ENCODE peak calls at places on chromosomes 7 and 10, in four cellular contexts. E is prostate gland, H is fibroblast of lung, J is right lobe of liver. U is an unnamed sample.
A peak's percentile ranks its signal among the peaks of the same experiment; 100 is the strongest.

GRCh38 chr10:101607124-101607523 is 19.0 kb downstream of the DPCD start:
- DNase-seq in H (no peak), J (no peak), E (no peak), U (no peak)

GRCh38 chr10:68153473-68154210 is 44.4 kb downstream of the MYPN start:
- DNase-seq in E (no peak), H (peak; percentile 98), J (no peak), U (peak; percentile 92)

GRCh38 chr10:106563384-106563783 is 601.1 kb downstream of the SORCS1 start:
- DNase-seq in E (no peak), H (no peak), J (no peak), U (no peak)

GRCh38 chr7:90777075-90777864 is 181.1 kb downstream of the CDK14 start:
- DNase-seq in E (no peak), H (no peak), J (no peak), U (no peak)

GRCh38 chr10:119377431-119377830 is 165.1 kb downstream of the RGS10 start:
- DNase-seq in J (no peak), H (no peak), E (no peak), U (peak; percentile 28)

GRCh38 chr10:125159932-125160855 is at the start of gene CTBP2:
- DNase-seq in H (peak; percentile 54), J (peak; percentile 61), E (peak; percentile 61), U (peak; percentile 66)

GRCh38 chr10:100632027-100632426 is 96.3 kb downstream of the HIF1AN start:
- DNase-seq in H (no peak), J (no peak), E (no peak), U (no peak)

GRCh38 chr7:70647801-70648491 is 484.0 kb upstream of the GALNT17 start:
- DNase-seq in J (no peak), H (peak; percentile 79), E (no peak), U (no peak)

GRCh38 chr7:16695621-16696237 is 49.7 kb downstream of the BZW2 start:
- DNase-seq in E (peak; percentile 51), H (peak; percentile 68), J (no peak), U (peak; percentile 78)

GRCh38 chr10:24894309-24894708 is 58.1 kb downstream of the PRTFDC1 start:
- DNase-seq in H (peak; percentile 96), E (no peak), J (no peak), U (peak; percentile 89)

GRCh38 chr7:150444674-150445365 is 5.6 kb upstream of the GIMAP8 start:
- DNase-seq in J (no peak), E (no peak), H (no peak), U (no peak)

GRCh38 chr10:109967739-109968088 is 40.1 kb upstream of the ADD3 start:
- DNase-seq in E (no peak), H (no peak), J (no peak), U (no peak)

GRCh38 chr10:47401210-47401609 is 17.1 kb upstream of the ZNF488 start:
- DNase-seq in J (no peak), H (no peak), E (no peak), U (no peak)

GRCh38 chr7:80858141-80858903 is 60.5 kb downstream of the SEMA3C start:
- DNase-seq in H (peak; percentile 55), J (no peak), E (no peak), U (peak; percentile 17)

GRCh38 chr10:64977912-64978311 is 1456.7 kb downstream of the REEP3 start:
- DNase-seq in E (no peak), J (no peak), H (no peak), U (peak; percentile 3)

DNA sequence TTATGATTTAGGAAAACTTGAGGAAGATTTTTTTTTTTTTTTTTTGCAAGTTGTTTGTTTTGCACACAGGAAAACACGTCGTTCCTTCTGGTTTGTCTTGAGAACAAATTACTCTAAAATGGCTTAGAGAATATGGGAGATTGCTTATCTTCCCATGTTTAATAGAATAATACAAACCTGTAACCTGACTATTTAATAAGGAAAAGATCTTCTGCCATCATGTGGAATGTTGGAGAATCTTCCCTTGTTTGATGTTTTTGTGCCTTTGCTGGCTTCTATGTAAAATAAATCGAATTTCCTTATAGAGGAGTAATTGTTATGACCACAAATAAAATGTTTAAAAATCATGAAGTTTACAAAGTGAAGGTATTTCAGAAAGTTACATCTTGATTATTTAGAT is 818.8 kb downstream of the GATA3 start:
- DNase-seq in J (no peak), H (peak; percentile 11), E (no peak), U (peak; percentile 2)
- TF ChIP-seq CTCF in J (no peak), H (no peak), E (peak; percentile 56), U (no peak)

GRCh38 chr7:44044315-44045225 is at the start of gene DBNL:
- DNase-seq in E (peak; percentile 92), J (peak; percentile 96), H (peak; percentile 84), U (peak; percentile 94)
- H3K4me1 ChIP-seq in E (peaks cover 13% of the 10 kb centered on the region), J (no peaks in the 10 kb centered on the region), H (peaks cover 5% of the 10 kb centered on the region), U (peaks cover 12% of the 10 kb centered on the region)

DNA sequence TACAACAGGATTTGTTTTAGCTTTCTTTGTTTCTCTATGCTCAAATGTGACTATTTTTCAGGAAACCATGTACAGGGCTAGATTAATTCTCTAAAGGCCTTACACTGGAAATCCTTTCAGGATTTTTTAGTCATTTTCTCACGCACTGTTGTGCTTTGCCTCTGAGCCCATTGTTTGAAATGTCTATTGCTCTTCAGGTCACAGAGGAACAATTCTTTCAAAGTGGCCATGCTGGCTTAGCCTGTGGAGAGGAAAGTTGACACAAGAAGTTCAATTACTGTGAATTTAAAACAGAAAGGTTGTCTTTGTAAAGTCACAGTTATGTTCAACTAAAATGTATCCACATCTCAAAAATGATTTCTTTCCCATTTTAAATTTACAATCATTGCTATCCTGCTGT is 1071.7 kb upstream of the POT1 start:
- DNase-seq in H (no peak), J (no peak), E (no peak), U (no peak)
- H3K27ac ChIP-seq in H (no peak overlapping the region), J (no peak overlapping the region), E (no peak overlapping the region), U (no peak overlapping the region)

DNA sequence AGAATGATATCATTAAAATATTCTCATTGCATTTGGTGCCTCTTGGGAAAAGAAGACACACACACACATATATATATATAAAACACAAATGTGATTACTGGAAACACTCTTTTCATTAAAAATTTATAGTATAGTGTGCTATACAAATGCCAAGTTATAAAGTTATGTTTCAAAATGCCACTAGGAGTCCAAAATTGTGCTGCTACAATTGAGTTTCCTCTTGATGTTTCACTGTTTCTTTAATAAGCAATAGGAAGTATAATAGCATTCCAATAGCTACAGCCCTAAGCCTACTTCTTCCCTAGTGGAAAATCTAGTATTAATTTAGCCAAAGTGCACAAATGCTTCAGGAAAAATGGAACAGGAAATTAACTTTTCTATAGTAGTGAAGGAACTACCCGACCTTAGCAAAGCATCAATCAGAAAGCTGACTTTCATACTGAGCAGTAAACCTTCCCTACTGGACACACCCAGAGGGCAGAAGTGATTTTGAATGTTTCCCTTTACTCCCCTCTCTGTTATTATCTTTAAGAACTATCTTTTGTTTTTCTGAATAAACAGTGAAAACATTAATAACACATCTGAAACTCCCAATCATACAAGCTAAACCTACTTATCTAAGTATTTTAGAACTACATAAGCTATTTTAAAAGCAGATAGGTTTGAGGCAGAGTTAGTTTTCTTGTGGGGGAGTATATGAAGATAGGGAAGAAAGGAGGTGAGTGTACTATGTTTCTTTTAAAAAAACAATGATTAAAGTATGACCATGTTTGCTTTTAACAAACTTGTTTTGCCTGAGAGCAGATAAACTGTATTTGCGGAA is 13.6 kb downstream of the CPED1 start:
- DNase-seq in J (no peak), E (no peak), H (no peak), U (no peak)
- TF ChIP-seq CTCF in J (no peak), E (no peak), H (no peak), U (no peak)

DNA sequence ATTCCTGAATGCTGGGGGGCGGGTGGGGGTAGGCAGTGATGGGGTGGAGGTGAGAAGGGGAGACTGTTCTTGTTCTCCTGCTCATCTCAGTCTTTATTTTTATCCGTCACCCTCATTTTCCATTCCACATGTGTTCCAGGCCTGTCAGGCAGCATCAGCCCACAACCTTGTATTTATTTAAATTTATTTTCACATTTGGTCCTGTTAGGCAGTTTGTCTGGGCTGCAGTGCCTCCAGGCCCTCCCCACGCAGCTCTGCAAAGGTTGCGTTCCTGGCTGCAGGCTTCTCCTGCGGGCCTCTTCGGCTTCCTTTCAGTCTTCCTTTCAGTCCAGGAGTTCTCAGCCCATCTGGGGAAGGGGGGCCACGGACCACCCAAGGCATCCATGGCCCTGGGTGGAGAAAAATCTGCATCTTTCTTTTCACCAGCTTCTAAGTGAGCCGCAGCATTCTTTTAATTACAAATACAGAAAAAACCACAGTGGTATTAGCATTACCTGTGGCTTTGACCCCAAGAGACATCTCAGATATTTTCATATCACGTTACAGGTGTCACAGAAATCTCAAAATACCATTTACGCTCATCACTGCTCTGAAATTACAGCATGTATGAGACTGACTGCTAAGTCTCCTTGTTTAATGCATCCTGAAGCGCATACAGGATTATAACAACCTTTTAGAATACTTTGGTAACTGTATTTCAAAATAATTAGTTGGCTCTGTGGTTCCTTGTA is 94.0 kb downstream of the C10orf105 start:
- DNase-seq in J (no peak), E (no peak), H (no peak), U (no peak)
- H3K4me1 ChIP-seq in J (no peaks in the 10 kb centered on the region), E (no peaks in the 10 kb centered on the region), H (peaks cover 12% of the 10 kb centered on the region), U (peaks cover 21% of the 10 kb centered on the region)

DNA sequence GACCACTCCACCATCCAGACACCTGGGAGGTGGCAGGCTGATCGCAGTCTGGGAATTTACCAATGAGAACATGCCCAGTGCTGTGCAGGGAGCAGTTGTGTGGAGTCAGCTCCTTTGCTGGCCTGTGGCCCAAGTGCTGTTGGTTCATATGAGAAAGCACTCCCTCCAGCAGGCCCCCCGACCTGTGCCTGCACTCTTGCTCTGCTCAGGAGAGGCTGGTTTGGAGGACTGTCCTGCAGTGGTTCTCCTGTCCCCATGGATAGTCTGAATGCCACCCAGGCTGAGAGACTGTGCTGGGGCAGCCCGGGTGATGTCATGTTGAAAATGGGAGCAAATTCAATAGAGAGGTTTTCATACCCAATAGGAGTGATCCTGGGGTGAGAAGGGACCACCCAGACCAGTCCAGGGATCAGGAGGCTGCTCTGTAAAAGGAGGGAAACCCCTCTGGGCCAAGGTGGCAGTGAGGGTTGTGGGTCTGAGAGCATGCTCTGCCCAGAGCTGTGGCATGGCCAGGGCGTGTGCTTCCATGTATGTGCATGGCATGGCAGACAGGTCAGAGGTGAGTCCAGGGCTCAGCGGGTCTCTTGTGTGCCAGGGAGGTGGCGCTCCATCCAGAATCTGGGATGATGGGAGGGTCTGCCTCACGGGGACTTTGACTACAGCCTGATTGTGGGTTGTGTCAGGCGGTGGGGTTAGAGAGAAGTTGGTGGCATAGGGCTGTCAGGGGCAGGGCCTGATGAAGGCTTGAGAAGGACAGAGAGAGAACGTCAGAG is 12.8 kb downstream of the ADCY1 start:
- DNase-seq in H (no peak), E (no peak), J (no peak), U (no peak)
- H3K27ac ChIP-seq in H (no peak overlapping the region), E (no peak overlapping the region), J (no peak overlapping the region), U (no peak overlapping the region)

GRCh38 chr10:26274391-26274790 is 57.8 kb downstream of the GAD2 start:
- DNase-seq in E (no peak), J (no peak), H (no peak), U (no peak)

DNA sequence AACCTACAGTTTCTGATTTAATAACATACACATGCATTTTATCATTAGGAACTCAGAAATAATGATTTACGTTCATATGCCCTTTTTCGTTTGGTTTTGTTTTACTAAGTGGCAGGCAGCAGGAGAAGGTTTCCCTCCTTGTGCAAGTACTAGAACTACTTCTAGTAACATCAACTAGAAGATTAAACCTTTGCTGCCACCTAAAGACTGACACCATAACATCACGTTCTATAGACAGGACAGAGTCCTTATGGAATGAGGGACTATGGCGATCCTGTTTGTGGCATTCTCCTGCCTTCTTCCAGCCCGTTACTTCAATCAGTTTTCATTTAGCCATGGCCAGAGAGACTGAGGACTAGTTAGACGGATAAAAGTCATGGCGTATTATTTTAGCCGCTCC is 53.2 kb downstream of the GAD2 start:
- DNase-seq in H (peak; percentile 31), J (no peak), E (no peak), U (peak; percentile 40)
- TF ChIP-seq CTCF in H (no peak), J (peak; percentile 10), E (no peak), U (peak; percentile 24)

GRCh38 chr7:130957722-130958360 is 223.8 kb upstream of the KLF14 start:
- DNase-seq in E (no peak), H (no peak), J (no peak), U (no peak)
- H3K4me1 ChIP-seq in E (no peaks in the 10 kb centered on the region), H (peaks cover 24% of the 10 kb centered on the region), J (no peaks in the 10 kb centered on the region), U (no peaks in the 10 kb centered on the region)